ENCODE peak calls at places on chromosomes 11 and 22, in four cellular contexts. F is A549, K is HepG2, U is H1. J is an unnamed sample.
A peak's percentile ranks its signal among the peaks of the same experiment; 100 is the strongest.

GRCh38 chr22:33819743-33820142 is 100.5 kb downstream of the LARGE1 start:
- DNase-seq in F (no peak), K (no peak), U (no peak), J (no peak)

GRCh38 chr11:100738701-100739100 is 51.6 kb downstream of the ARHGAP42 start:
- DNase-seq in F (no peak), K (no peak), U (no peak), J (peak; percentile 30)

GRCh38 chr11:11946180-11946579 is 62.2 kb downstream of the DKK3 start:
- DNase-seq in F (no peak), K (no peak), U (no peak), J (no peak)

GRCh38 chr22:20061481-20061861 is 18.6 kb upstream of the DGCR8 start:
- DNase-seq in F (no peak), K (no peak), U (no peak), J (peak; percentile 6)

GRCh38 chr11:71086687-71087258 is 165.6 kb downstream of the SHANK2 start:
- DNase-seq in F (peak; percentile 31), K (peak; percentile 34), U (peak; percentile 78), J (no peak)

GRCh38 chr11:133910101-133910500 is 46.7 kb downstream of the IGSF9B start:
- DNase-seq in F (no peak), K (no peak), U (no peak), J (no peak)

GRCh38 chr11:128182844-128183243 is 404.5 kb downstream of the ETS1 start:
- DNase-seq in F (no peak), K (no peak), U (no peak), J (no peak)

GRCh38 chr22:44661070-44661469 is 40.9 kb upstream of the PRR5 start:
- DNase-seq in F (no peak), K (no peak), U (peak; percentile 82), J (no peak)

GRCh38 chr11:9563196-9563730 is 10.2 kb upstream of the WEE1 start:
- DNase-seq in F (no peak), K (no peak), U (no peak), J (no peak)

GRCh38 chr11:2929511-2929879 is 275 bp upstream of the PHLDA2 start:
- DNase-seq in F (peak; percentile 89), K (no peak), U (no peak), J (peak; percentile 68)

GRCh38 chr22:49503896-49504521 is 323.7 kb downstream of the BRD1 start:
- DNase-seq in F (no peak), K (no peak), U (no peak), J (no peak)

DNA sequence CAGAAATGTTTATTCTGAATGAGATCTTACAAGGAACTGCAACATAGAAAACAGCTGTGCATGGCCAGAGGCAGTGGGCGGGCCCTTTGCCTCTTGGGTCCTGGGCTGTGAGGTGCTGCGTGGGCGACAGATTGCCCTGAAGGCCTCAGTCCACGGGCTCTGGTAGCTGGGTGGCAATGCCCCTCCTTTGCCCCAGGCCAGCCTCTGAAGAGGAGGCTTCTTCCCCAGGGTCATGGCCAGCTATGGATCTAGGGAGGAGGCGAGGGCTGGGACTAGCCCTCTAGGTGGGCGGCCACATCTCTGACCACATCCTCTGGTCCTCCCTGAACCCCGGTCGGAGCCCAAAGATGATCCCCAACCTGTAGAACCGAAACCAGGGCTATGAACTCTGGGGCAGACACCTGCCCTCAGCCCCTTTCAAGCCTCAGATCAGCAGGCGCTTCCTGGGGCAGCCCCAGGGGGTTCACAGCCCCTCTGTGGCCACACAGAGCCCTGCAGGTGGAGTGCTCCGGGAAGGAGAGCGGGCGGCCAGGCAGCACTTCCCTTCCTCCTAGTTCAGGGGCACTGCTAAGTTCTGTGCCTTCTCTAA is 6.6 kb upstream of the CDC42BPG start:
- DNase-seq in F (no peak), K (no peak), U (peak; percentile 56), J (no peak)
- TF ChIP-seq POLR2A in F (no peak), K (no peak), U (no peak), J (no peak)

DNA sequence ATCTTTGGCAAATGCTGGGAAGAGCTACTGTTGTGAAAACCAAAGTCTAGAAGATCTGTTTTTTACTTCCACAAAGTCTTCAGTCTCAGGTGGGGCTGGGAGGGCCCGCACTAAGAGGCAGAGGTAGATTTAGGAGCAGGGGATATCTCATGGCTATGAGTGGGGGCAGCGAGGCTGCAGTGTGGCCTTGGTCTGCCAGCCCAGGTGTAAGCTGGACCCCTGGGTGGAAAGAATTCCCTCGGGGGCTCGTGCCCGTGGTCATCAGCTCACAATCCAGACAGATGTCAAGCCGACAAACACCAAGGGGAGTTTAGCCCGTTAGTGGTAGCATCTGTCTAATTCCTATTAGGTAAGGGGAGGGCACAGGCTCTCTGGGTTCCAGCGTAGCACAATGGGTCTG is 9.0 kb downstream of the PKNOX2 start:
- DNase-seq in F (no peak), K (no peak), U (no peak), J (no peak)
- TF ChIP-seq JUN in F (no peak), K (no peak), U (no peak), J (no peak)

DNA sequence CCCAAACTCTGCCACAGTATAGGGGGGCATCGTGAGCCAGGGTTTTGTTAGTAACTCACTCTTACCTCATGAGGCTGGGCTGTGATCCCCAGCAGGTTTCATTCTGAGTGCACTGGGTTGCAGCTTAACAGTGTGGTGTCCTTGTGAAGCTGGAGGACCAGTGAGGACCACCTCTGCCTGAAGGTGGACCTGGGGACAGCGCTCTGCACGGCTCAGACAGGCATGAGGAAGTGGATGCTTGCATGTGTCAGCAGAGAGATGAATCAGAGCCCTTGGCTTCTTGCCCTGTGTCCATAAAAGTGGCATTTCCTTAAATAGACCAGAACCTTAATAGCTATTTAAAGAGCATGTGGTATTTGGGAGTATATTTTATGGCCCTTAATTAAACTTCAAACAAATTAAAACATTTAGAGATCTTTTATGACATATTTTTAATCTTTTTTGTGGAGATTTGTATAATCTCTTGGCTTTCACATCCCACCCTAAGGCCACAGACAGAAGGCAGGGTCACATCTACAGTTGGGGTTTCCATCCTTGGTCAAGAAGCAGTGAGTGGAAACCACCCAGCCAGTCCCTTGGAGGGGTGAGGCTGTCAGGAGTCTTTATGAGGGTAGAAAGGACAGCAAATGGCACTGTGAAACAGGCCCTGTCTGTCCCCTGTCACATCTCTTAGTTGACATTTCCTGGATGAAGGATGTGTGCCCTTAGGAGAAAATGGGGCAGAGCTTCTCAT is 24.8 kb upstream of the ADORA2A start:
- DNase-seq in F (peak; percentile 60), K (peak; percentile 24), U (no peak), J (peak; percentile 97)
- TF ChIP-seq POLR2A in F (no peak), K (no peak), U (no peak), J (no peak)

GRCh38 chr11:25317221-25317620 is 820.4 kb downstream of the LUZP2 start:
- DNase-seq in F (no peak), K (no peak), U (no peak), J (no peak)
- TF ChIP-seq JUN in F (no peak), K (no peak), U (no peak), J (no peak)

GRCh38 chr22:36463783-36464184 is 17.7 kb downstream of the TXN2 start:
- DNase-seq in F (no peak), K (no peak), U (no peak), J (peak; percentile 94)

GRCh38 chr22:36464715-36465231 is 16.7 kb downstream of the TXN2 start:
- DNase-seq in F (no peak), K (no peak), U (no peak), J (no peak)

GRCh38 chr22:36466258-36466657 is 15.2 kb downstream of the TXN2 start:
- DNase-seq in F (no peak), K (no peak), U (no peak), J (no peak)

GRCh38 chr22:36467042-36467810 is 14.2 kb downstream of the TXN2 start:
- DNase-seq in F (no peak), K (no peak), U (no peak), J (no peak)

DNA sequence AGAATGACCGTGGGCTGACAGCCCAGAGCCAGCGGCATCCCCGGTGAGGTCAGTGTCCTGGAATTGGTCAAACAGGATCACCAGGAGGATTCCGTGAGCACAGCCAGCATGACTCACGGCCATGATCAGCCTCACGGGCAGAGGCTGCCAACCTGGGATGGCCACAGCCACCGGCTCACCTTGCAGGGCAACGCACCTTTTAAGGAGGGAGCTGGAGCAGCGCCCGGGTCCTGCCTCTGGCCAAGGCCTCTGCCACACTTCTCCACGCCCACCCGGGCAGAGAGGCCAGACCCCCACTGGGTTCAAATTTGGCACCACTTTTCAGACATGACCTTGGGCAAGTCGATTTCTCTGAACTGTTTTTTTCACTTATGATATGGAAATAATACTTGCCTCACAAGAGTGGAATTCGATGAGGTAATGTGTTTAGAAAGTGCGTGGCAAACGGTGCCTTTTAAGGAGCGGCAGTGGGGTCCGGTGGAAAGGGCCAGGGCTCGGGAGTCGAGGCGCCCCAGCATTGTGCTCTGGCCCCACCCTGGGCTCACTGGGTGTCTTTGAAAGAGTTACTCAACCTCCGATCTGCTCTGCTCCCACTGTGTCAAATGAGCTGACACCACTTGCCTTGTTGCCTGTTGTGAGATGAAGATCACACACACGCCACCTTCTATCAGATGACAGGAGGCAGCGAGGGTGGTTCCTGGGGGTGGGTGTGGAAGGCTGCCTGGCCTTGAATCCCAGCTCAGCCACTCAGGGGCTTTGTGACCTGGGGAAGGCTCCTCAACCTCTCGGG is 16.0 kb downstream of the TXN2 start:
- DNase-seq in F (peak; percentile 75), K (peak; percentile 31), U (no peak), J (peak; percentile 91)
- TF ChIP-seq POLR2A in F (no peak), K (peak; percentile 32), U (no peak), J (no peak)

J was measured in endothelial cell of umbilical vein.